ENCODE peak calls at places on chromosomes 6 and 20, in five cellular contexts. One of them, this sample, is unnamed.

GRCh38 chr20:43744121-43744520 is 17.3 kb upstream of the GTSF1L start:
- DNase-seq in Calu3: no peak
- DNase-seq in stimulated activated CD4-positive, alpha-beta T cell treated with anti-CD3 and anti-CD28 coated beads, Interleukin-2, amount 100 ng/mL, for 24 hours: no peak
- DNase-seq in GM23338: no peak
- DNase-seq in GM04504: no peak
- DNase-seq in this sample: no peak

GRCh38 chr6:149451361-149452061 is 33.3 kb downstream of the ZC3H12D start:
- DNase-seq in Calu3: peak
- DNase-seq in stimulated activated CD4-positive, alpha-beta T cell treated with anti-CD3 and anti-CD28 coated beads, Interleukin-2, amount 100 ng/mL, for 24 hours: no peak
- DNase-seq in GM23338: peak
- DNase-seq in GM04504: no peak
- DNase-seq in this sample: no peak

GRCh38 chr6:2857185-2857579 is 15.5 kb upstream of the SERPINB1 start:
- DNase-seq in Calu3: no peak
- DNase-seq in stimulated activated CD4-positive, alpha-beta T cell treated with anti-CD3 and anti-CD28 coated beads, Interleukin-2, amount 100 ng/mL, for 24 hours: no peak
- DNase-seq in GM23338: no peak
- DNase-seq in GM04504: no peak
- DNase-seq in this sample: no peak

GRCh38 chr6:13413906-13414555 is 73.4 kb downstream of the GFOD1 start:
- DNase-seq in Calu3: no peak
- DNase-seq in stimulated activated CD4-positive, alpha-beta T cell treated with anti-CD3 and anti-CD28 coated beads, Interleukin-2, amount 100 ng/mL, for 24 hours: peak
- DNase-seq in GM23338: no peak
- DNase-seq in GM04504: no peak
- DNase-seq in this sample: no peak

GRCh38 chr6:44025226-44025625 is 102.0 kb downstream of the MRPL14 start:
- DNase-seq in Calu3: no peak
- DNase-seq in stimulated activated CD4-positive, alpha-beta T cell treated with anti-CD3 and anti-CD28 coated beads, Interleukin-2, amount 100 ng/mL, for 24 hours: no peak
- DNase-seq in GM23338: no peak
- DNase-seq in GM04504: no peak
- DNase-seq in this sample: no peak

GRCh38 chr6:85464722-85465150 is 14.9 kb downstream of the NT5E start:
- DNase-seq in Calu3: peak
- DNase-seq in stimulated activated CD4-positive, alpha-beta T cell treated with anti-CD3 and anti-CD28 coated beads, Interleukin-2, amount 100 ng/mL, for 24 hours: peak
- DNase-seq in GM23338: no peak
- DNase-seq in GM04504: no peak
- DNase-seq in this sample: peak

GRCh38 chr6:105604593-105604905 is 201.7 kb upstream of the PREP start:
- DNase-seq in Calu3: no peak
- DNase-seq in stimulated activated CD4-positive, alpha-beta T cell treated with anti-CD3 and anti-CD28 coated beads, Interleukin-2, amount 100 ng/mL, for 24 hours: no peak
- DNase-seq in GM23338: no peak
- DNase-seq in GM04504: no peak
- DNase-seq in this sample: no peak

GRCh38 chr6:15242937-15243614 is 2.8 kb upstream of the JARID2 start:
- DNase-seq in Calu3: no peak
- DNase-seq in stimulated activated CD4-positive, alpha-beta T cell treated with anti-CD3 and anti-CD28 coated beads, Interleukin-2, amount 100 ng/mL, for 24 hours: no peak
- DNase-seq in GM23338: peak
- DNase-seq in GM04504: no peak
- DNase-seq in this sample: no peak

GRCh38 chr6:57267586-57268293 is 45.6 kb upstream of the RAB23 start:
- DNase-seq in Calu3: peak
- DNase-seq in stimulated activated CD4-positive, alpha-beta T cell treated with anti-CD3 and anti-CD28 coated beads, Interleukin-2, amount 100 ng/mL, for 24 hours: peak
- DNase-seq in GM23338: peak
- DNase-seq in GM04504: peak
- DNase-seq in this sample: peak

GRCh38 chr20:6765469-6766058 is 1.9 kb upstream of the BMP2 start:
- DNase-seq in Calu3: peak
- DNase-seq in stimulated activated CD4-positive, alpha-beta T cell treated with anti-CD3 and anti-CD28 coated beads, Interleukin-2, amount 100 ng/mL, for 24 hours: no peak
- DNase-seq in GM23338: peak
- DNase-seq in GM04504: peak
- DNase-seq in this sample: no peak

GRCh38 chr6:157328108-157328692 is 4.9 kb upstream of the TMEM242 start:
- DNase-seq in Calu3: no peak
- DNase-seq in stimulated activated CD4-positive, alpha-beta T cell treated with anti-CD3 and anti-CD28 coated beads, Interleukin-2, amount 100 ng/mL, for 24 hours: no peak
- DNase-seq in GM23338: no peak
- DNase-seq in GM04504: no peak
- DNase-seq in this sample: no peak

GRCh38 chr20:36030143-36030542 is 61.8 kb downstream of the CNBD2 start:
- DNase-seq in Calu3: no peak
- DNase-seq in stimulated activated CD4-positive, alpha-beta T cell treated with anti-CD3 and anti-CD28 coated beads, Interleukin-2, amount 100 ng/mL, for 24 hours: no peak
- DNase-seq in GM23338: no peak
- DNase-seq in GM04504: no peak
- DNase-seq in this sample: no peak

GRCh38 chr6:5457036-5457435 is 195.7 kb downstream of the FARS2 start:
- DNase-seq in Calu3: peak
- DNase-seq in stimulated activated CD4-positive, alpha-beta T cell treated with anti-CD3 and anti-CD28 coated beads, Interleukin-2, amount 100 ng/mL, for 24 hours: no peak
- DNase-seq in GM23338: no peak
- DNase-seq in GM04504: no peak
- DNase-seq in this sample: no peak

GRCh38 chr6:149170564-149171452 is 146.7 kb upstream of the TAB2 start:
- DNase-seq in Calu3: no peak
- DNase-seq in stimulated activated CD4-positive, alpha-beta T cell treated with anti-CD3 and anti-CD28 coated beads, Interleukin-2, amount 100 ng/mL, for 24 hours: no peak
- DNase-seq in GM23338: no peak
- DNase-seq in GM04504: no peak
- DNase-seq in this sample: no peak

GRCh38 chr20:38181207-38181693 is 16.2 kb upstream of the TGM2 start:
- DNase-seq in Calu3: no peak
- DNase-seq in stimulated activated CD4-positive, alpha-beta T cell treated with anti-CD3 and anti-CD28 coated beads, Interleukin-2, amount 100 ng/mL, for 24 hours: no peak
- DNase-seq in GM23338: no peak
- DNase-seq in GM04504: no peak
- DNase-seq in this sample: no peak

GRCh38 chr6:127023001-127023778 is 95.3 kb upstream of the RSPO3 start:
- DNase-seq in Calu3: no peak
- DNase-seq in stimulated activated CD4-positive, alpha-beta T cell treated with anti-CD3 and anti-CD28 coated beads, Interleukin-2, amount 100 ng/mL, for 24 hours: no peak
- DNase-seq in GM23338: no peak
- DNase-seq in GM04504: no peak
- DNase-seq in this sample: no peak

GRCh38 chr6:150631982-150632642 is 32.4 kb downstream of the PLEKHG1 start:
- DNase-seq in Calu3: no peak
- DNase-seq in stimulated activated CD4-positive, alpha-beta T cell treated with anti-CD3 and anti-CD28 coated beads, Interleukin-2, amount 100 ng/mL, for 24 hours: no peak
- DNase-seq in GM23338: no peak
- DNase-seq in GM04504: no peak
- DNase-seq in this sample: no peak

GRCh38 chr20:61980647-61981583 is 84.8 kb downstream of the TAF4 start:
- DNase-seq in Calu3: peak
- DNase-seq in stimulated activated CD4-positive, alpha-beta T cell treated with anti-CD3 and anti-CD28 coated beads, Interleukin-2, amount 100 ng/mL, for 24 hours: no peak
- DNase-seq in GM23338: peak
- DNase-seq in GM04504: peak
- DNase-seq in this sample: no peak

GRCh38 chr20:48026981-48027592 is 241.8 kb upstream of the SULF2 start:
- DNase-seq in Calu3: no peak
- DNase-seq in stimulated activated CD4-positive, alpha-beta T cell treated with anti-CD3 and anti-CD28 coated beads, Interleukin-2, amount 100 ng/mL, for 24 hours: no peak
- DNase-seq in GM23338: no peak
- DNase-seq in GM04504: no peak
- DNase-seq in this sample: no peak

GRCh38 chr6:129131282-129131681 is 248.3 kb downstream of the LAMA2 start:
- DNase-seq in Calu3: no peak
- DNase-seq in stimulated activated CD4-positive, alpha-beta T cell treated with anti-CD3 and anti-CD28 coated beads, Interleukin-2, amount 100 ng/mL, for 24 hours: no peak
- DNase-seq in GM23338: no peak
- DNase-seq in GM04504: no peak
- DNase-seq in this sample: no peak

GRCh38 chr6:37491161-37491829 is 8.4 kb downstream of the CCDC167 start:
- DNase-seq in Calu3: no peak
- DNase-seq in stimulated activated CD4-positive, alpha-beta T cell treated with anti-CD3 and anti-CD28 coated beads, Interleukin-2, amount 100 ng/mL, for 24 hours: no peak
- DNase-seq in GM23338: no peak
- DNase-seq in GM04504: no peak
- DNase-seq in this sample: no peak